ENCODE peak calls at places on chromosomes 5 and 9, in ten cellular contexts. M, U, G, K, R, S, I, H, Y and T are unnamed samples.

GRCh38 chr5:76379316-76379715 is 23.8 kb upstream of the IQGAP2 start:
- DNase-seq in I (no peak), Y (no peak), R (no peak), S (no peak), M (no peak), K (no peak), G (no peak), U (no peak), H (no peak), T (no peak)

GRCh38 chr9:89522261-89522978 is 24.5 kb upstream of the SEMA4D start:
- DNase-seq in K (no peak), Y (peak), H (peak), I (no peak), U (no peak), S (no peak), M (no peak), G (no peak), R (no peak), T (peak)

GRCh38 chr5:61943718-61944117 is 362.3 kb upstream of the KIF2A start:
- DNase-seq in H (no peak), G (no peak), Y (no peak), S (no peak), M (no peak), U (no peak), K (no peak), I (no peak), R (no peak), T (no peak)

GRCh38 chr9:89433826-89434225 is 64.1 kb downstream of the SEMA4D start:
- DNase-seq in I (no peak), U (no peak), Y (no peak), S (no peak), M (no peak), R (no peak), K (no peak), G (no peak), H (no peak), T (no peak)

GRCh38 chr9:129185991-129186390 is 7.9 kb upstream of the IER5L start:
- DNase-seq in H (no peak), S (no peak), I (no peak), G (no peak), U (no peak), Y (no peak), K (peak), M (no peak), R (no peak), T (no peak)

GRCh38 chr9:115636596-115636995 is 517.0 kb upstream of the PAPPA start:
- DNase-seq in R (no peak), G (no peak), S (no peak), U (no peak), H (no peak), K (no peak), M (no peak), Y (no peak), I (no peak), T (no peak)

GRCh38 chr5:105917189-105917588 is 1753.5 kb downstream of the EFNA5 start:
- DNase-seq in M (no peak), I (no peak), Y (no peak), R (no peak), S (no peak), G (no peak), K (no peak), H (no peak), U (no peak), T (no peak)

GRCh38 chr9:129954868-129955550 is 88.0 kb downstream of the FNBP1 start:
- DNase-seq in M (no peak), I (no peak), R (no peak), H (peak), K (peak), Y (no peak), U (no peak), G (no peak), S (no peak), T (no peak)

GRCh38 chr5:16502866-16503265 is 37.3 kb upstream of the ZNF622 start:
- DNase-seq in M (no peak), G (no peak), U (no peak), H (no peak), R (no peak), K (no peak), S (no peak), I (no peak), Y (no peak), T (no peak)

GRCh38 chr9:4508907-4509589 is 18.8 kb downstream of the SLC1A1 start:
- DNase-seq in I (no peak), K (no peak), R (no peak), S (no peak), Y (no peak), U (no peak), M (no peak), G (no peak), H (no peak), T (no peak)

GRCh38 chr9:27460225-27461023 is 63.7 kb upstream of the IFNK start:
- DNase-seq in H (peak), U (no peak), S (no peak), M (no peak), I (peak), Y (no peak), G (no peak), K (no peak), R (no peak), T (no peak)

GRCh38 chr5:93677344-93678021 is 63.9 kb downstream of the POU5F2 start:
- DNase-seq in K (no peak), S (peak), M (no peak), I (no peak), R (no peak), Y (peak), H (peak), U (no peak), G (peak), T (peak)

GRCh38 chr5:181061645-181062044 is 21.6 kb downstream of the BTNL9 start:
- DNase-seq in S (no peak), U (no peak), H (no peak), K (no peak), M (no peak), Y (no peak), G (no peak), R (no peak), I (no peak), T (no peak)

GRCh38 chr9:36815023-36815422 is 219.0 kb downstream of the PAX5 start:
- DNase-seq in K (no peak), R (no peak), H (no peak), Y (no peak), I (no peak), G (no peak), S (no peak), M (no peak), U (no peak), T (no peak)

GRCh38 chr5:174386306-174386705 is 338.1 kb upstream of the MSX2 start:
- DNase-seq in H (no peak), I (no peak), K (no peak), S (no peak), M (no peak), G (no peak), Y (no peak), R (no peak), U (no peak), T (no peak)

GRCh38 chr5:159921721-159922120 is 5.4 kb downstream of the ADRA1B start:
- DNase-seq in K (no peak), S (no peak), R (no peak), U (no peak), Y (no peak), I (no peak), H (no peak), G (no peak), M (no peak), T (no peak)

GRCh38 chr5:104498281-104498680 is 935.7 kb upstream of the NUDT12 start:
- DNase-seq in H (no peak), R (no peak), Y (no peak), I (no peak), M (no peak), U (no peak), S (no peak), K (no peak), G (no peak), T (no peak)

GRCh38 chr9:137299938-137300337 is 2.1 kb downstream of the NRARP start:
- DNase-seq in I (no peak), U (no peak), M (no peak), K (peak), R (no peak), H (no peak), G (no peak), S (no peak), Y (peak), T (no peak)

GRCh38 chr5:141431286-141431685 is 979 bp downstream of the PCDHGA12 start:
- DNase-seq in M (no peak), K (no peak), G (no peak), H (peak), I (no peak), U (no peak), R (no peak), Y (no peak), S (no peak), T (no peak)

GRCh38 chr9:16316911-16317817 is 553.3 kb downstream of the BNC2 start:
- DNase-seq in H (no peak), M (peak), I (no peak), S (no peak), K (no peak), Y (no peak), R (no peak), G (no peak), U (no peak), T (no peak)

GRCh38 chr9:115202960-115203751 is 85.2 kb upstream of the TNC start:
- DNase-seq in U (peak), G (no peak), Y (peak), S (no peak), I (no peak), K (no peak), H (peak), R (no peak), M (peak), T (no peak)

GRCh38 chr9:6096821-6097220 is 81.4 kb upstream of the RANBP6 start:
- DNase-seq in M (no peak), I (no peak), S (no peak), Y (no peak), H (no peak), U (no peak), R (no peak), G (no peak), K (no peak), T (no peak)

GRCh38 chr5:145971108-145971507 is 34.7 kb downstream of the SH3RF2 start:
- DNase-seq in Y (no peak), I (no peak), M (no peak), H (no peak), U (no peak), R (no peak), G (no peak), K (no peak), S (no peak), T (no peak)

GRCh38 chr5:137215261-137215660 is 283.9 kb downstream of the SPOCK1 start:
- DNase-seq in I (no peak), H (no peak), Y (no peak), R (no peak), G (no peak), S (no peak), M (no peak), U (no peak), K (no peak), T (no peak)

GRCh38 chr9:20009606-20010005 is 220.8 kb upstream of the SLC24A2 start:
- DNase-seq in M (no peak), K (no peak), S (no peak), U (no peak), Y (no peak), G (no peak), H (no peak), R (no peak), I (no peak), T (no peak)

GRCh38 chr5:145979270-145980223 is 43.2 kb downstream of the SH3RF2 start:
- DNase-seq in K (no peak), H (no peak), S (no peak), Y (no peak), M (no peak), U (no peak), I (no peak), G (no peak), R (peak), T (no peak)

GRCh38 chr5:10892135-10892910 is 131.3 kb upstream of the DAP start:
- DNase-seq in S (no peak), H (no peak), G (no peak), Y (no peak), I (no peak), U (no peak), M (no peak), R (no peak), K (peak), T (no peak)

GRCh38 chr9:79592736-79593493 is 21.1 kb downstream of the TLE4 start:
- DNase-seq in I (no peak), K (no peak), H (no peak), S (no peak), Y (no peak), R (no peak), M (no peak), U (no peak), G (no peak), T (no peak)

GRCh38 chr5:92544042-92544441 is 1037.0 kb downstream of the NR2F1-AS1 start:
- DNase-seq in Y (no peak), K (no peak), H (no peak), R (no peak), G (no peak), M (no peak), I (no peak), U (no peak), S (no peak), T (no peak)

GRCh38 chr5:168714046-168714445 is 134.9 kb upstream of the PANK3 start:
- DNase-seq in U (no peak), I (no peak), Y (no peak), R (no peak), G (no peak), K (no peak), M (no peak), S (no peak), H (no peak), T (peak)

GRCh38 chr5:135243194-135244191 is 155.5 kb downstream of the MACROH2A1 start:
- DNase-seq in H (no peak), K (no peak), S (no peak), R (no peak), G (no peak), Y (peak), I (no peak), M (peak), U (peak), T (no peak)

GRCh38 chr5:40080191-40080590 is 599.5 kb upstream of the PTGER4 start:
- DNase-seq in I (no peak), H (no peak), U (no peak), M (no peak), R (no peak), G (no peak), Y (no peak), S (no peak), K (no peak), T (no peak)

GRCh38 chr5:167765341-167765740 is 526.1 kb upstream of the WWC1 start:
- DNase-seq in R (no peak), U (no peak), K (no peak), G (no peak), S (no peak), I (no peak), Y (no peak), M (no peak), H (no peak), T (no peak)

GRCh38 chr5:149940941-149941644 is 3.5 kb downstream of the PDE6A start:
- DNase-seq in M (no peak), H (no peak), K (no peak), I (no peak), U (no peak), S (no peak), Y (no peak), G (peak), R (no peak), T (no peak)

GRCh38 chr5:149938791-149939358 is 5.7 kb downstream of the PDE6A start:
- DNase-seq in Y (no peak), R (no peak), G (peak), I (peak), H (peak), K (peak), U (no peak), M (no peak), S (no peak), T (peak)

GRCh38 chr5:149941795-149942194 is 2.8 kb downstream of the PDE6A start:
- DNase-seq in Y (no peak), G (no peak), H (no peak), I (no peak), U (no peak), S (no peak), R (no peak), M (no peak), K (no peak), T (no peak)

GRCh38 chr5:149939572-149939971 is 5.0 kb downstream of the PDE6A start:
- DNase-seq in H (peak), G (no peak), Y (no peak), I (no peak), U (no peak), S (no peak), M (no peak), K (no peak), R (no peak), T (no peak)

DNA sequence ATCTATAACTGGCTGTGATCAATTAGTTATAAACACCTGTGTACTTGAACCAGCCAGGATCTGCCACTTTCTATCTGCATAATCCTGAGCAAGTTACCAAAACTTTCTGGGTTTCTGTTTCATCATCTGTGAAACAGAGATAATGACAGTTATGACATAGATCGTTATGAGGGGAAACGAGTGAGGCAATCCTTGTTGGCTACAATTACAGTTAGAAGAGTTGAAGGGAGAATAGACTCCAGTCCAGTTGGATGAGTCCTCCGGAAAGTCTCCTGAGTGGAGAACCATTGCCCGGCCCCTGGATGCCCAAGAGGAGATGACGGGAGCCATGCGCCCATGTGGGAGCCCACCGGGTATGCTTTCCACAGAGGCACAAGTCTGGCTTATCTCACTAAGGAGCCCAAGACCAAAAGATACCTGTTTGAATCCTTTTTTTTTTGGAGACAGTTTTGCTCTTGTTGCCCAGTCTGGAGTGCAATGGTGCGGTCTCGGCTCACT is 4.5 kb downstream of the PDE6A start:
- DNase-seq in M (no peak), Y (no peak), I (no peak), H (peak), K (peak), R (no peak), S (no peak), G (no peak), U (no peak), T (no peak)
- TF ChIP-seq POLR2A in M (no peak), Y (no peak), I (no peak), H (no peak), K (no peak), R (no peak), S (no peak), G (no peak), U (no peak), T (no peak)

GRCh38 chr9:126861707-126862460 is 1.4 kb downstream of the ZBTB34 start:
- DNase-seq in R (no peak), Y (no peak), I (no peak), H (no peak), G (no peak), S (no peak), K (peak), M (no peak), U (no peak), T (no peak)
- TF ChIP-seq POLR2A in R (no peak), Y (no peak), I (no peak), H (no peak), G (no peak), S (no peak), K (no peak), M (no peak), U (no peak), T (no peak)

GRCh38 chr9:69867081-69867814 is 46.6 kb downstream of the CFAP95 start:
- DNase-seq in G (no peak), U (no peak), Y (no peak), I (no peak), M (no peak), S (no peak), H (no peak), K (no peak), R (no peak), T (no peak)
- TF ChIP-seq POLR2A in G (no peak), U (no peak), Y (no peak), I (no peak), M (no peak), S (no peak), H (no peak), K (no peak), R (no peak), T (no peak)

DNA sequence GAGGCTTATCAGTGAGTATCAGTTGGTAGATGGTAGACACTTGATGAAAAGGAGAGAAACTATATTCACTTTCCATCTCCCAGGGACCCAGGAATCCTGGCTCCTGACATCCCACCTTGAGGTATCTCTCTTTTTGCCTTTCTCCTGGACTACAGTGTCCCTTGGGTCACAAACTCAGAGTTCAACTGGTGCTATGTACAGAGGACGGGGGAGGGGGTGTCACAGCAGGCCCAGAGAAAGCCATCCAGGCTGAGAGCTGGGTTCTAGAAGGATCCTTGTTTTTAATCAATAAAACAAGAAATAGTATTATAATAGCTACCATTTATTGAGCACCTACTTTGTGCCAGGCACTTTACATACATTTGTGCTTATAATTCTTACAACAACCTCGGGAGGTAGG is 10.3 kb downstream of the MYORG start:
- DNase-seq in G (no peak), R (no peak), K (no peak), M (no peak), I (no peak), U (no peak), H (no peak), Y (no peak), S (no peak), T (no peak)
- TF ChIP-seq POLR2A in G (no peak), R (no peak), K (no peak), M (no peak), I (no peak), U (no peak), H (no peak), Y (no peak), S (no peak), T (no peak)

DNA sequence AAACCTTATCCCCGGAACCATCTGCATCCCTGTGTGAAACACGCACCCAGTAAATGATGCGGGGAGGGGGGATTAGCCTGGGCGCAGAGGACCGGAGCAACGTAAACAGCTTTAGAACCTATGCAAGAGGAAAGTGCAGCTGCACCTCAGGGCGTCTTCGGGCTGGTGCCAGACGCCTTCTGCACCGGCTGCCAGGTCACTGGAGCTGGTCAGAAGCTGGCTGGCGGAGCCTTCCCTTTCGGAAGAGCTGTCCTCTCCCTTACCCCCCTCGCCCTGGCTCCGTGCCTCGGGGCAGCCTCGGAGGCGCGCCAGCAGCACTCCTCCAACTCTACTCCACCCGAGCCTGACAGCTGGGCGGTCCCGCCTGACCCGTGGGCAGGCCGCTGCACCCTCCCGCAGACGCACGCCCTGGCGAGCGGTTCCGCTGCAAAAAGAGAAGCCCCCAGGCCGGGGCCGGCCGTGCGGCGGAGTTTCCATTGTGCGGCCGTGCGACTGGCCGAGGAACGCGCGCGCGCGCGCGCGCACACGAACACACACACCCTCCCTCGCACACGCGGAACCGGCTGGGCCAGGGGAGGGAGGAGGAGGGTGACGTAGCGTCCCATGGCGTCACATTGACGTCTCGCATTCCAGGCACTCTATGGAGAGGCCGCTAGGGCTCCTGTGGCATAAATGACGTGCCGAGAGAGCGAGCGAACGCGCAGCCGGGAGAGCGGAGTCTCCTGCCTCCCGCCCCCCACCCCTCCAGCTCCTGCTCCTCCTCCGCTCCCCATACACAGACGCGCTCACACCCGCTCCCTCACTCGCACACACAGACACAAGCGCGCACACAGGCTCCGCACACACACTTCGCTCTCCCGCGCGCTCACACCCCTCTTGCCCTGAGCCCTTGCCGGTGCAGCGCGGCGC is at the start of gene NR4A3:
- DNase-seq in U (peak), I (peak), R (peak), H (peak), M (peak), K (peak), Y (peak), G (peak), S (peak), T (peak)
- TF ChIP-seq POLR2A in U (peak), I (peak), R (peak), H (peak), M (peak), K (peak), Y (peak), G (peak), S (peak), T (peak)